ENCODE peak calls at places on chromosomes 1 and 21, in eight cellular contexts. U is mucosa of descending colon, L is lower lobe of right lung, W is MM.1S, O is brain microvascular endothelial cell, N is pancreas, Z is epithelial cell of esophagus, F is fibroblast of lung. I is an unnamed sample.

GRCh38 chr21:36917487-36918158 is 48.8 kb downstream of the HLCS start:
- DNase-seq in L (no peak), O (peak; percentile 53), N (no peak), Z (peak; percentile 73), W (peak; percentile 44), U (peak; percentile 29), F (peak; percentile 60), I (no peak)

GRCh38 chr1:211697356-211697755 is 21.9 kb upstream of the NEK2 start:
- DNase-seq in N (no peak), L (no peak), Z (no peak), F (no peak), W (no peak), O (no peak), U (no peak), I (no peak)

GRCh38 chr1:244830639-244831038 is 4.8 kb upstream of the COX20 start:
- DNase-seq in L (no peak), O (no peak), Z (no peak), N (no peak), F (no peak), W (no peak), U (no peak), I (no peak)

GRCh38 chr1:111733183-111733995 is 5.8 kb downstream of the INKA2 start:
- DNase-seq in O (peak; percentile 76), F (peak; percentile 73), W (no peak), Z (peak; percentile 57), U (peak; percentile 15), L (peak; percentile 70), N (no peak), I (no peak)

GRCh38 chr1:59477286-59477685 is 180.4 kb downstream of the FGGY start:
- DNase-seq in O (peak; percentile 50), U (no peak), N (no peak), F (peak; percentile 91), W (no peak), Z (peak; percentile 50), L (no peak), I (no peak)

GRCh38 chr1:178940022-178940765 is 69.3 kb upstream of the ANGPTL1 start:
- DNase-seq in W (no peak), Z (no peak), N (no peak), L (no peak), O (no peak), U (no peak), F (peak; percentile 78), I (no peak)

GRCh38 chr1:113630340-113631327 is 128.7 kb downstream of the PHTF1 start:
- DNase-seq in F (no peak), L (no peak), N (no peak), W (no peak), Z (peak; percentile 39), O (no peak), U (no peak), I (no peak)

GRCh38 chr21:26845066-26845749 is at the start of gene ADAMTS1:
- DNase-seq in W (peak; percentile 45), N (peak; percentile 92), U (peak; percentile 59), F (peak; percentile 70), Z (peak; percentile 66), O (peak; percentile 75), L (peak; percentile 82), I (no peak)

GRCh38 chr1:16371725-16372124 is 4.7 kb downstream of the SZRD1 start:
- DNase-seq in F (peak; percentile 80), O (peak; percentile 60), L (no peak), Z (peak; percentile 42), W (no peak), U (no peak), N (no peak), I (no peak)

GRCh38 chr1:107019166-107019565 is 37.3 kb upstream of the PRMT6 start:
- DNase-seq in N (no peak), F (peak; percentile 62), O (no peak), W (no peak), Z (peak; percentile 53), U (no peak), L (no peak), I (no peak)

GRCh38 chr21:21238882-21239400 is 240.7 kb downstream of the NCAM2 start:
- DNase-seq in L (no peak), F (no peak), O (no peak), N (no peak), Z (no peak), U (no peak), W (no peak), I (no peak)

GRCh38 chr1:41917051-41917530 is 1.6 kb downstream of the HIVEP3 start:
- DNase-seq in U (no peak), W (no peak), Z (no peak), O (no peak), F (no peak), N (no peak), L (no peak), I (no peak)

DNA sequence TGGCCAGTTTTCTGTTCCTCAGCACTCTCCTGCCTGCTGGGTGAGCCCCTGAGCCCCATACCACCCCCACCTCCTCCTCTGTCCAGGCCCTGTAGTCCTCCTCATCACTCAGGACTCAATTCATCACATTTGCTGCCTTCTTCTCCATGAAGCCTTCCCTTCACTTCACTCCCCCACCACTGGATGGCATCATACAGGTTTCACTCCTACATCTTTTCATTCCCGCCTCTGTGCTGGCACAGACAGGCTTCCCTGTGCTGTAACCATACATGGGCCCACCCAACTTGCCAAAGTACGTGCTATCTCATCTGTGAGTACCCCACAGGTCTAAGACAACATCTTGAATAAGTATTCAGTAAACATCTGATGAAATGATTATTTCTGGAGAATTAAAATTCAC is 56.9 kb downstream of the SLC45A1 start:
- DNase-seq in F (peak; percentile 28), U (peak; percentile 66), Z (peak; percentile 67), W (no peak), N (no peak), L (no peak), O (peak; percentile 45), I (no peak)
- TF ChIP-seq CTCF in F (peak; percentile 45), U (no peak), Z (peak; percentile 69), W (peak; percentile 41), N (peak; percentile 31), L (peak; percentile 26), O (peak; percentile 73), I (peak; percentile 52)

GRCh38 chr1:156124557-156125483 is 10.3 kb downstream of the LMNA start:
- DNase-seq in Z (peak; percentile 70), U (peak; percentile 83), F (peak; percentile 29), N (no peak), W (no peak), L (peak; percentile 78), O (no peak), I (no peak)
- H3K4me3 ChIP-seq in Z (peak overlapping the region; percentile 33), U (no peak overlapping the region), F (peak overlapping the region; percentile 1), N (no peak overlapping the region), W (no peak overlapping the region), L (peak overlapping the region; percentile 21), O (no peak overlapping the region), I (no peak overlapping the region)

GRCh38 chr1:20665736-20666135 is 4.6 kb upstream of the DDOST start:
- DNase-seq in L (no peak), F (no peak), Z (no peak), W (no peak), O (no peak), N (no peak), U (no peak), I (no peak)

GRCh38 chr1:20662110-20662475 is 924 bp upstream of the DDOST start:
- DNase-seq in N (no peak), Z (no peak), O (no peak), U (no peak), F (no peak), L (no peak), W (no peak), I (no peak)

GRCh38 chr1:20661235-20662109 is at the start of gene DDOST:
- DNase-seq in O (peak; percentile 97), N (peak; percentile 99), F (peak; percentile 98), L (peak; percentile 97), U (peak; percentile 94), Z (peak; percentile 98), W (peak; percentile 98), I (peak; percentile 82)

GRCh38 chr1:20663969-20664715 is 3.0 kb upstream of the DDOST start:
- DNase-seq in W (no peak), Z (no peak), N (no peak), F (no peak), L (no peak), O (no peak), U (no peak), I (no peak)

DNA sequence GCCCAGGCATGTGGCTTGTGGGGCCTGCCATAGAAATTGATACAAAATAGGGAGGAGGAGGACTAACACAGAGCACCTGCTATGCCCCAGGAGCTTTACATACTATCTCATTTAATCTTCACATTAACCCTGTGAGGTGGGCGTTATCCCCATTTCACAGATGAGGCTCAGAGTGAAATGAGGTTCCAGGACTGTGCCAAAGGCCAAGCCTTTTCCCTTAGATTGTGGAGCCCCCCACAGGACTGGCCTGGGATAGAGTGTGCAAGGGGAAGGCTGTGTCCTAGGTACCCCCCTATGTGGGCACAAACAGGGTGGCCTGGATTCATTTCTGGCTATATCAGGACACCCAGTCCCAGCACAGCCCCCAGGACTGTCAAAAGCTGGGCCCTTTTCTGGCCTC is 2.2 kb upstream of the DDOST start:
- DNase-seq in O (no peak), W (no peak), L (no peak), F (no peak), U (no peak), Z (no peak), N (no peak), I (no peak)
- TF ChIP-seq CTCF in O (no peak), W (no peak), L (no peak), F (no peak), U (no peak), Z (no peak), N (no peak), I (no peak)

DNA sequence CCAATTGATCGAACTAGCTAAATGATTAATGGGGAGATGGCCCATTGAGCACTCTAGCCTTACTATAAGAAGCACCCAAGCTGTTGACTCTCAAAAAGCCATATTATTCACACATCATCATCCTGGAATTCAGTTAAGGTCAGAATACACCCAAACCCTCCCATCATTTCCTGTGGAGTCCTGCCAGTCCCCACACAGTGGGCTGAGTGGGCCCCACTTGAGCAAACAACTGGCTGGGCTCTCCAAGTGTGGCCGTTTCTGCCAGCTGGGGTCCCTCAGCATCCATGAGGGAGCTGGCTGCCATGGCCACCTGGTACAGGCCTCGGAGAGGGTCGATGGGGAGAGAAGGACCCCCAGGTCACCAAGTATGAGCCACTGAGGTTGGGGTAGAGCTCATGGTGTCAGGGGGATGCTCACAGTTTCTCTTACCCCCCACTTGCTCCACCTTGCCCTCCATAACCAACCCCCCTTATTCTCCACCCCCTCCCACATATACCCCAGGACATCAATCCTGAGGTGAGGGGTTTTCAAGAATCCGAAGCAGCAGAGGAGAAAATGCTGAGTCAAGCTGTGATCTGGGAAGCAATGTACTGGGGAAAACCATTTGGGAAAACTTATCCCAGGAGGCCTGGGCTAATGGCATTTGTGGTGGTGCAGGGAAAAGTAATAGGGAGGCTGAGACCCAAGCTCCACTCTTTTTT is 60.3 kb downstream of the UBE2T start:
- DNase-seq in L (no peak), W (no peak), Z (peak; percentile 39), F (peak; percentile 91), O (peak; percentile 65), U (no peak), N (no peak), I (peak; percentile 40)
- H3K4me3 ChIP-seq in L (no peak overlapping the region), W (no peak overlapping the region), Z (no peak overlapping the region), F (no peak overlapping the region), O (no peak overlapping the region), U (no peak overlapping the region), N (no peak overlapping the region), I (no peak overlapping the region)

I was measured in AG04449.